ENCODE peak calls at places on chromosomes 13 and 19, in seven cellular contexts. D is H1, J is K562, H is GM12891, G is HepG2, R is SK-N-SH, I is GM12878. A is an unnamed sample.

GRCh38 chr19:38831142-38831605 is 420 bp downstream of the ECH1 start:
- DNase-seq in I (no peak), J (no peak), G (peak; percentile 87), D (no peak), H (no peak), R (peak; percentile 72), A (no peak)

GRCh38 chr13:28237944-28238343 is 99.6 kb downstream of the PAN3 start:
- DNase-seq in R (no peak), D (no peak), J (no peak), G (no peak), H (no peak), I (no peak), A (no peak)

GRCh38 chr13:82447452-82448030 is 1434.7 kb downstream of the SLITRK1 start:
- DNase-seq in G (no peak), D (no peak), I (no peak), J (no peak), H (no peak), R (no peak), A (no peak)

GRCh38 chr13:48038763-48039162 is 1.2 kb downstream of the NUDT15 start:
- DNase-seq in D (no peak), G (no peak), J (no peak), R (peak; percentile 3), I (no peak), H (no peak), A (no peak)

GRCh38 chr13:54805743-54806142 is 1777.1 kb downstream of the OLFM4 start:
- DNase-seq in I (no peak), D (no peak), H (no peak), J (no peak), G (no peak), R (no peak), A (no peak)

GRCh38 chr13:36975172-36975571 is 24.0 kb downstream of the ALG5 start:
- DNase-seq in H (no peak), R (no peak), G (no peak), D (no peak), I (no peak), J (no peak), A (no peak)

GRCh38 chr19:29495091-29495490 is 30.7 kb upstream of the VSTM2B start:
- DNase-seq in J (no peak), H (no peak), R (no peak), D (no peak), G (no peak), I (no peak), A (no peak)

GRCh38 chr13:40798380-40798779 is 9.0 kb downstream of the SLC25A15 start:
- DNase-seq in D (no peak), J (no peak), G (no peak), I (no peak), R (no peak), H (no peak), A (no peak)

GRCh38 chr19:18464646-18465045 is 26.7 kb upstream of the ISYNA1 start:
- DNase-seq in R (no peak), H (no peak), I (no peak), G (peak; percentile 80), D (no peak), J (no peak), A (no peak)

GRCh38 chr13:66933527-66933926 is 296.6 kb downstream of the PCDH9 start:
- DNase-seq in I (no peak), J (no peak), D (no peak), H (no peak), R (no peak), G (no peak), A (no peak)

GRCh38 chr13:66922444-66922843 is 307.7 kb downstream of the PCDH9 start:
- DNase-seq in R (no peak), J (no peak), I (no peak), H (no peak), D (no peak), G (no peak), A (no peak)

GRCh38 chr13:66926851-66927524 is 303.1 kb downstream of the PCDH9 start:
- DNase-seq in D (no peak), G (no peak), H (no peak), I (no peak), J (no peak), R (no peak), A (no peak)

GRCh38 chr13:66926200-66926850 is 303.8 kb downstream of the PCDH9 start:
- DNase-seq in J (no peak), I (no peak), R (no peak), D (no peak), G (no peak), H (no peak), A (no peak)

DNA sequence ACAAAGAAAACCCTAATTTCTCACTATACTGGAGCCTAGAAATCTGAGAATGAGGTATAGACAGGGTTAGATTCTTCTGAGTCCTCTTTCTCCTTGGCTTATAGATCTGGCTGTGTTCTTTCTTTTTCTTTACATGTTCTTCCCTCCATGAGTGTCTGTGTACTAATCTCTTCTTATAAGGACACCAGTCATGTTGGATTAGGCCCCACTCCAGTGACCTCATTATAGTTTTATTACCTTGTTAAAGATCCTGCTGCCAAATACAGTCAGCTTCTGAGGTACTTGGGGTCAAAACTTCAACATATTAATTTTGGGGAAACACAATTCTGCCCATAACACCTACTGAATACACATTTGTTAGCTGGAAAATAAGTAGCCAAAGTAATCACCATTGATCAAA is 302.6 kb downstream of the PCDH9 start:
- DNase-seq in I (no peak), J (no peak), R (no peak), D (no peak), H (no peak), G (no peak), A (no peak)
- TF ChIP-seq TAF1 in I (no peak), J (no peak), R (no peak), D (no peak), H (no peak), G (no peak), A (no peak)

DNA sequence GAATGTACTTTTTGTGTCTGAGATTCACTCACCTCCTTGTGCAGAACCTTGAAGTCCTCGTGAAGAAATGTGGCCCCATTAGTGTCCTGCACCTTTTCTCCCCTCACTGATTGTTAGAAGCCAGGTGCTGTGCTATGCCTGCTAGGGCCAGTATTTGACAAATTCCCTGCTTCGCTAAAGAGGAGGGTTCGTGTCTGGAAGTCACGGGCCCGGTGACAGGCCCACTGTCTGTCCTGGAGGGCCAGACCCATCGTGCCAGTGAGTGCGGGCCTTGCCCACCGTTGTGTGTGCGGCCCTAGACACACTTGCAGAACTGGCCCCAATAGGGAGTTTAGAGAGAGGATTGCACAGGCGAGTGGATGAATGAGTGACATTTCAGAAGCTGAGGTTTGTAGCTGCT is 36.8 kb upstream of the GAS6 start:
- DNase-seq in H (no peak), I (no peak), G (no peak), J (no peak), R (no peak), D (no peak), A (no peak)
- TF ChIP-seq TAF1 in H (no peak), I (no peak), G (no peak), J (no peak), R (no peak), D (no peak), A (no peak)

GRCh38 chr13:29999492-30000372 is 149.3 kb upstream of the UBL3 start:
- DNase-seq in I (no peak), D (no peak), H (no peak), J (no peak), R (no peak), G (no peak), A (no peak)

GRCh38 chr13:30006246-30006645 is 155.8 kb upstream of the UBL3 start:
- DNase-seq in I (no peak), D (no peak), G (no peak), H (no peak), J (no peak), R (no peak), A (no peak)

GRCh38 chr13:30004204-30004603 is 153.8 kb upstream of the UBL3 start:
- DNase-seq in D (no peak), J (no peak), I (no peak), R (no peak), G (no peak), H (no peak), A (no peak)

GRCh38 chr13:30000373-30000770 is 150.0 kb upstream of the UBL3 start:
- DNase-seq in R (no peak), H (no peak), D (no peak), I (no peak), J (no peak), G (no peak), A (no peak)

DNA sequence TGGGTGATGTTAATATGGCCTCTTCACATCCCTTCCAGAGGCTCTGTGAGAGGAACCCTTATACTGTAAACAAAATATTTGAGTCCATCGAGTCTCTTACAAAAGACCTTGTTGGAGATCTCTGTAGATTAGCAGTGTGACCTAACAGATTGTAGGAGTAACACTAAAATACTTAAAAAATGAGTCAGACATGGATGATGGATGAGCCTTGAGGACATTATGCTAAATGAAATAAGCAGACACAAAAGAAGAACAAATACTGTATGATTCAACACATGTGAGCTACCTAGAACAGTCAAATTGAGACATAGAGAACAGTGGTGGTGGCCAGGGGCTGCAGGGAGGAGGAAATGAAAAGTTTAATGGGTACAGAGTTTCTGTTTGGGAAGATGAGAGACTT is 152.2 kb upstream of the UBL3 start:
- DNase-seq in D (no peak), H (no peak), J (no peak), I (no peak), R (no peak), G (no peak), A (no peak)
- TF ChIP-seq TAF1 in D (no peak), H (no peak), J (no peak), I (no peak), R (no peak), G (no peak), A (no peak)

GRCh38 chr19:50716178-50717025 is 3.2 kb downstream of the SHANK1 start:
- DNase-seq in J (no peak), R (no peak), D (no peak), H (no peak), I (no peak), G (no peak), A (no peak)

GRCh38 chr19:50717891-50718254 is 1.7 kb downstream of the SHANK1 start:
- DNase-seq in I (no peak), D (peak; percentile 69), R (peak; percentile 59), J (no peak), H (no peak), G (no peak), A (no peak)

GRCh38 chr19:50718255-50719118 is 1.1 kb downstream of the SHANK1 start:
- DNase-seq in R (peak; percentile 85), J (peak; percentile 60), G (no peak), I (no peak), D (peak; percentile 72), H (no peak), A (no peak)

GRCh38 chr19:50719119-50719435 is 525 bp downstream of the SHANK1 start:
- DNase-seq in I (no peak), J (no peak), R (no peak), D (no peak), H (no peak), G (no peak), A (no peak)

DNA sequence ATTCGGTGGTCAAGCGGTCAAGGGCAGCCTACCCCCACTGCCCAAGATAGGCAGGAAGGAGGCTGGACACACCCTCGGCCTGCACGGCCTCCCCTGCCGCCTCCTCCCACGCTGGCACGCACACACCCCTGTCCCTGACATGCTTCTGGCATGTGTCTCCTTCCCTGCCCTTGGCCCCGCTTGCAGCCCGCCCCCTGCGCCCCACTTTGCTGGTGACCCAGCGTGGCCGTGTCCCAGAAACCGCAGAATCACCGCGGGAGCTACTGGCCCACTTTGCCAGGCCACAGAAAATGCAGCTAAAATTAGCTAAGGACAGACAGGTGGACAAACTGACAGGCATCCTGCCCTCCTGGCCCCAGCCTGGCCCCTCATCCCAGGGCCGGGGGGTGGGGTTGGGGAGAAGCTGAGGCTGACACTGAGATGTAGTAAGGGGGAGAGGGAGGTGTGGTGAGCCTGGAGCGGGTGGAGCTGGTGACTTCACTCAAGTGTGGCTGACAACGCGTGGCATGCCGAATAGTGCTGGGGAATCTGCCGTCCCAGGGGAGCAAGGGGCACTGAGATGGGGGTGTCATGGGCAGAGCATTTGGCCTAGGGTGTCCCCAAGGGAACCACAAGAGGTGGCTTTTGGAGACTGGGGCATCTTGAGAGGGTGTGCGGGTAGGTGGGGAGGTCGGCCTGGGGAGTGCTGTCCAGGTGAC is 2.4 kb downstream of the SHANK1 start:
- DNase-seq in H (no peak), D (no peak), G (no peak), I (no peak), R (no peak), J (peak; percentile 43), A (no peak)
- TF ChIP-seq TAF1 in H (no peak), D (no peak), G (no peak), I (no peak), R (no peak), J (no peak), A (no peak)

A was measured in GM12892.